ENCODE peak calls at places on chromosomes 4 and X, in seven cellular contexts. G is heart left ventricle, Q is lung, D is hepatocyte, B is PC-3, N is esophagus muscularis mucosa, M is psoas muscle. U is an unnamed sample.

GRCh38 chr4:140037353-140038030 is 116.5 kb downstream of the MAML3 start:
- DNase-seq in G (no peak), Q (no peak), D (peak; percentile 64), B (peak; percentile 92), N (no peak), M (no peak), U (no peak)

GRCh38 chrX:124093222-124093621 is 131.7 kb downstream of the STAG2 start:
- DNase-seq in G (no peak), Q (no peak), D (no peak), B (no peak), N (no peak), M (no peak), U (no peak)

GRCh38 chrX:53356186-53356585 is 66.3 kb downstream of the SMC1A start:
- DNase-seq in G (no peak), Q (no peak), D (no peak), B (peak; percentile 36), N (no peak), M (no peak), U (no peak)

GRCh38 chr4:16544251-16544721 is 318.0 kb upstream of the TAPT1 start:
- DNase-seq in G (peak; percentile 69), Q (peak; percentile 68), D (peak; percentile 9), B (no peak), N (peak; percentile 92), M (no peak), U (peak; percentile 26)

GRCh38 chrX:18894156-18894555 is 89.8 kb downstream of the PHKA2 start:
- DNase-seq in G (no peak), Q (no peak), D (no peak), B (no peak), N (no peak), M (no peak), U (no peak)

GRCh38 chr4:10977534-10977933 is 293.0 kb upstream of the CLNK start:
- DNase-seq in G (no peak), Q (no peak), D (no peak), B (no peak), N (peak; percentile 19), M (no peak), U (no peak)

GRCh38 chr4:7759221-7759620 is 180.4 kb downstream of the AFAP1 start:
- DNase-seq in G (no peak), Q (no peak), D (no peak), B (no peak), N (no peak), M (no peak), U (no peak)

GRCh38 chr4:687048-687974 is 1.6 kb downstream of the SLC49A3 start:
- DNase-seq in G (peak; percentile 94), Q (peak; percentile 88), D (peak; percentile 92), B (peak; percentile 73), N (peak; percentile 97), M (peak; percentile 97), U (peak; percentile 92)

GRCh38 chr4:183544109-183544508 is 39.3 kb downstream of the ING2 start:
- DNase-seq in G (no peak), Q (no peak), D (no peak), B (no peak), N (no peak), M (no peak), U (no peak)

GRCh38 chr4:46250997-46251396 is 127.1 kb upstream of the GABRG1 start:
- DNase-seq in G (no peak), Q (no peak), D (peak; percentile 4), B (no peak), N (no peak), M (no peak), U (no peak)

GRCh38 chrX:118823263-118824172 is at the start of gene ZCCHC12:
- DNase-seq in G (no peak), Q (no peak), D (peak; percentile 65), B (peak; percentile 40), N (no peak), M (peak; percentile 55), U (no peak)

GRCh38 chrX:30939928-30940327 is 50.9 kb upstream of the TAB3 start:
- DNase-seq in G (no peak), Q (no peak), D (peak; percentile 53), B (no peak), N (no peak), M (no peak), U (no peak)

GRCh38 chr4:8155048-8155447 is 3.6 kb downstream of the ABLIM2 start:
- DNase-seq in G (peak; percentile 18), Q (no peak), D (no peak), B (no peak), N (no peak), M (no peak), U (no peak)

GRCh38 chr4:13903061-13903460 is 275.5 kb upstream of the BOD1L1 start:
- DNase-seq in G (no peak), Q (no peak), D (no peak), B (no peak), N (peak; percentile 29), M (no peak), U (no peak)

GRCh38 chr4:3831529-3832150 is 65.5 kb downstream of the ADRA2C start:
- DNase-seq in G (peak; percentile 20), Q (no peak), D (no peak), B (no peak), N (no peak), M (peak; percentile 27), U (no peak)

GRCh38 chrX:149522914-149523313 is 17.8 kb upstream of the IDS start:
- DNase-seq in G (no peak), Q (no peak), D (peak; percentile 35), B (no peak), N (no peak), M (no peak), U (no peak)

GRCh38 chrX:70026112-70026850 is 23.5 kb downstream of the AWAT2 start:
- DNase-seq in G (no peak), Q (no peak), D (no peak), B (no peak), N (no peak), M (no peak), U (no peak)

GRCh38 chr4:55358668-55359067 is 12.6 kb downstream of the SRD5A3 start:
- DNase-seq in G (no peak), Q (no peak), D (no peak), B (peak; percentile 83), N (no peak), M (no peak), U (no peak)

GRCh38 chr4:81723927-81724587 is 252.3 kb upstream of the RASGEF1B start:
- DNase-seq in G (no peak), Q (no peak), D (peak; percentile 38), B (no peak), N (no peak), M (no peak), U (no peak)

GRCh38 chrX:152733261-152733975 is at the start of the genes CSAG1 and MAGEA12:
- DNase-seq in G (no peak), Q (no peak), D (no peak), B (no peak), N (no peak), M (peak; percentile 10), U (no peak)

GRCh38 chr4:81452452-81453011 is 19.2 kb downstream of the RASGEF1B start:
- DNase-seq in G (no peak), Q (no peak), D (no peak), B (peak; percentile 76), N (no peak), M (no peak), U (no peak)

GRCh38 chr4:98117363-98117762 is 25.9 kb downstream of the STPG2 start:
- DNase-seq in G (no peak), Q (no peak), D (no peak), B (no peak), N (no peak), M (no peak), U (no peak)

DNA sequence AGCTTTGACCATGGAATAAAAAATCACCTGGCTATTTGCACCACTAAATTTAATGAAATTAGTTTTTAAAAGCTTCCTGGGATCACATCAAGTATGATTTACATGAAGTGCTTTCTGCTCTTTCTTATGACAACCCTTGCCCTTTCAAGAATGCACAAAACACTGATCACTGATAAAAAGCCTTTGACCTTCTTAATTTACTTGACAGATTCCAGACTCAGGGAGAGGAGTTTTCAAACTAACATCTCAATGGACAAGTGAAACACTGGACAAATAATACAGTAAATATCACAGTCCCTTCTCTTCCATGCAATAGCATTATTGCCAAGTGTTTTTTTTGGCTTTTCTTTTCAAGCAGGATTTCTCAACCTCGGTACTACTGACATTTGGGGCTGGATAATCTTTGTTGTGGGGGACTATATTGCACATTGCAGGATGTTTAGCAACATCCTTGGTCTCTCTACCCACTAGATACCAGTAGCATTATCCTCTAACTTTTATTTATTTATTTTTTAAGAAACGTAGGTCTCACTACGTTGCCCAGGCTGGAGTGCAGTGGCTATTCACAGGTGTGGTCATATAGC is 86.3 kb downstream of the ZNF827 start:
- DNase-seq in G (no peak), Q (no peak), D (no peak), B (no peak), N (no peak), M (no peak), U (no peak)
- H3K27me3 ChIP-seq in G (no peaks in the 10 kb centered on the region), Q (no peaks in the 10 kb centered on the region), D (no peaks in the 10 kb centered on the region), B (no peaks in the 10 kb centered on the region), N (no peaks in the 10 kb centered on the region), M (no peaks in the 10 kb centered on the region), U (no peaks in the 10 kb centered on the region)

GRCh38 chrX:2710496-2710895 is 19.4 kb downstream of the CD99 start:
- DNase-seq in G (no peak), Q (no peak), D (peak; percentile 54), B (peak; percentile 74), N (no peak), M (no peak), U (no peak)

GRCh38 chrX:2710041-2710471 is 19.0 kb downstream of the CD99 start:
- DNase-seq in G (no peak), Q (no peak), D (peak; percentile 71), B (peak; percentile 76), N (no peak), M (no peak), U (peak; percentile 42)

GRCh38 chrX:2707334-2707760 is 16.3 kb downstream of the CD99 start:
- DNase-seq in G (no peak), Q (peak; percentile 55), D (peak; percentile 83), B (peak; percentile 94), N (peak; percentile 95), M (peak; percentile 80), U (peak; percentile 81)

GRCh38 chrX:2708601-2709200 is 17.6 kb downstream of the CD99 start:
- DNase-seq in G (no peak), Q (no peak), D (no peak), B (no peak), N (no peak), M (no peak), U (no peak)

DNA sequence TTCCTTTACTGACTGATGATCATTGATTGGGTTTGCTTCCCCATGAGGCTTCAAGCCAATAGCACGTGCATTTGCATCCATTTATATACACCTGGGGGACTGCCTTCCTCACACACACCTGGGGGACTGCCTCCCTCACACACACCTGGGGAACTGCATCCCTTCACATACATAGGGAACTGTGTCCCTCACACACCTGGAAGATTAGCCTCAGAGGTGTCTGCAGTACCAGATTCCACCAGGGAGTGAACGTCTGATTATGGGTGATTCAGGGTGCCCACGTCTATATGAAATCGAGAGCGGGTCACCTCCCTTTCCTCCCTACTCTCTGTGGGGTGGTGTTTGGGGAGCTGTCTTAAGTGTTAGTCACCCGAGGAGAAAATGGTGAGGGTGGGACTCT is 16.9 kb downstream of the CD99 start:
- DNase-seq in G (no peak), Q (no peak), D (no peak), B (peak; percentile 13), N (no peak), M (no peak), U (no peak)
- TF ChIP-seq CTCF in G (no peak), Q (no peak), D (no peak), B (no peak), N (no peak), M (no peak), U (no peak)

GRCh38 chr4:37999000-37999745 is 39.0 kb downstream of the PTTG2 start:
- DNase-seq in G (no peak), Q (no peak), D (peak; percentile 25), B (no peak), N (no peak), M (no peak), U (no peak)
- H3K4me1 ChIP-seq in G (peaks cover 52% of the 10 kb centered on the region), Q (peaks cover 13% of the 10 kb centered on the region), D (peaks cover under 1% of the 10 kb centered on the region), B (peaks cover 8% of the 10 kb centered on the region), N (peaks cover 47% of the 10 kb centered on the region), M (no peaks in the 10 kb centered on the region), U (no peaks in the 10 kb centered on the region)

GRCh38 chrX:10847333-10847732 is 226.9 kb upstream of the MID1 start:
- DNase-seq in G (no peak), Q (no peak), D (no peak), B (no peak), N (no peak), M (no peak), U (no peak)
- H3K27me3 ChIP-seq in G (no peaks in the 10 kb centered on the region), Q (no peaks in the 10 kb centered on the region), D (no peaks in the 10 kb centered on the region), B (no peaks in the 10 kb centered on the region), N (no peaks in the 10 kb centered on the region), M (no peaks in the 10 kb centered on the region), U (no peaks in the 10 kb centered on the region)